ENCODE peak calls at places on chromosomes 2 and 18, in seven cellular contexts. K is HepG2, A is K562, Z is HCT116, J is GM12878, Q is SK-N-SH, E is H1. G is an unnamed sample.

GRCh38 chr2:4354678-4355077 is 651.3 kb downstream of the DCDC2C start:
- DNase-seq in A (peak), E (peak), Z (no peak), Q (peak), K (peak), J (no peak), G (peak)

GRCh38 chr2:136305517-136306192 is 187.7 kb upstream of the CXCR4 start:
- DNase-seq in Z (no peak), K (no peak), J (no peak), A (no peak), E (no peak), Q (no peak), G (no peak)

GRCh38 chr2:240987588-240987987 is 10.8 kb upstream of the SNED1 start:
- DNase-seq in A (no peak), Z (no peak), J (no peak), Q (no peak), K (no peak), E (no peak), G (no peak)

GRCh38 chr2:211930331-211930730 is 608.3 kb downstream of the ERBB4 start:
- DNase-seq in Z (no peak), Q (no peak), K (no peak), J (peak), A (no peak), E (no peak), G (peak)

GRCh38 chr2:234980476-234981187 is 28.8 kb downstream of the SH3BP4 start:
- DNase-seq in Q (no peak), E (no peak), A (no peak), Z (no peak), K (peak), J (no peak), G (peak)

GRCh38 chr2:121196132-121196848 is 88.7 kb downstream of the TFCP2L1 start:
- DNase-seq in E (no peak), J (no peak), K (no peak), A (no peak), Q (no peak), Z (no peak), G (peak)

GRCh38 chr18:49630246-49630699 is 68.4 kb downstream of the LIPG start:
- DNase-seq in A (no peak), Q (no peak), K (peak), Z (no peak), J (no peak), E (no peak), G (no peak)

GRCh38 chr2:21194147-21194546 is 70.4 kb downstream of the TDRD15 start:
- DNase-seq in Q (no peak), Z (no peak), A (no peak), E (no peak), K (no peak), J (no peak), G (no peak)

GRCh38 chr2:190451561-190452176 is 43.5 kb downstream of the MFSD6 start:
- DNase-seq in A (no peak), J (no peak), K (no peak), E (no peak), Z (no peak), Q (no peak), G (no peak)

GRCh38 chr2:237222178-237222577 is 136.5 kb downstream of the COPS8 start:
- DNase-seq in Q (no peak), Z (no peak), K (no peak), E (no peak), J (no peak), A (no peak), G (no peak)

GRCh38 chr2:30625600-30626208 is 178.7 kb downstream of the LCLAT1 start:
- DNase-seq in Z (no peak), J (no peak), Q (no peak), K (no peak), A (no peak), E (no peak), G (no peak)

GRCh38 chr2:113876503-113877387 is 13.1 kb upstream of the ACTR3 start:
- DNase-seq in K (peak), J (no peak), E (no peak), Q (no peak), A (no peak), Z (peak), G (peak)

GRCh38 chr2:29920631-29921559 is 491 bp downstream of the ALK start:
- DNase-seq in K (no peak), Q (peak), J (no peak), E (no peak), A (peak), Z (no peak), G (no peak)

GRCh38 chr2:178016612-178017011 is 56.0 kb downstream of the PDE11A start:
- DNase-seq in K (no peak), E (no peak), Q (no peak), Z (no peak), J (no peak), A (no peak), G (no peak)

GRCh38 chr18:8962192-8962772 is 140.2 kb upstream of the NDUFV2 start:
- DNase-seq in J (no peak), Z (no peak), A (no peak), K (no peak), Q (no peak), E (no peak), G (no peak)

GRCh38 chr2:71783215-71783614 is 329.9 kb downstream of the DYSF start:
- DNase-seq in K (no peak), Z (no peak), Q (no peak), J (no peak), A (no peak), E (no peak), G (no peak)

GRCh38 chr18:31185551-31185950 is 22.9 kb upstream of the DSC1 start:
- DNase-seq in K (peak), A (no peak), Z (no peak), J (no peak), E (no peak), Q (no peak), G (no peak)

GRCh38 chr2:24048662-24049484 is 668 bp upstream of the FKBP1B start:
- DNase-seq in Z (peak), A (no peak), J (no peak), E (no peak), K (no peak), Q (peak), G (no peak)

GRCh38 chr2:64212801-64213321 is 68.6 kb upstream of the PELI1 start:
- DNase-seq in K (no peak), A (peak), E (no peak), J (peak), Z (no peak), Q (no peak), G (no peak)

GRCh38 chr2:36653967-36654694 is 42.4 kb upstream of the VIT start:
- DNase-seq in Z (no peak), K (peak), E (no peak), Q (no peak), J (no peak), A (no peak), G (no peak)

GRCh38 chr18:13332874-13333273 is 114.3 kb downstream of the LDLRAD4 start:
- DNase-seq in E (no peak), Q (no peak), J (no peak), Z (no peak), A (no peak), K (no peak), G (no peak)

GRCh38 chr18:72692086-72692485 is 147.9 kb upstream of the CBLN2 start:
- DNase-seq in K (no peak), J (no peak), A (no peak), Z (no peak), Q (peak), E (peak), G (no peak)

GRCh38 chr2:53407363-53408080 is 360.1 kb upstream of the CHAC2 start:
- DNase-seq in Z (peak), A (no peak), K (no peak), J (no peak), E (no peak), Q (no peak), G (no peak)

GRCh38 chr2:62787381-62787780 is 81.9 kb downstream of the EHBP1 start:
- DNase-seq in E (no peak), A (no peak), Q (peak), Z (no peak), J (no peak), K (no peak), G (peak)

GRCh38 chr2:202221873-202222272 is 16.5 kb downstream of the SUMO1 start:
- DNase-seq in K (no peak), A (peak), Z (no peak), E (no peak), J (no peak), Q (peak), G (no peak)

GRCh38 chr2:102975996-102976636 is 214.3 kb downstream of the TMEM182 start:
- DNase-seq in K (peak), A (peak), E (peak), Q (peak), J (no peak), Z (peak), G (peak)

GRCh38 chr2:201806442-201806841 is at the start of gene CDK15:
- DNase-seq in A (no peak), E (no peak), Q (no peak), Z (no peak), J (no peak), K (no peak), G (no peak)

GRCh38 chr2:69893684-69894481 is at the start of gene SNRNP27:
- DNase-seq in J (peak), E (no peak), Z (peak), Q (peak), A (peak), K (peak), G (peak)

GRCh38 chr2:28049416-28049815 is 158.9 kb downstream of the BABAM2 start:
- DNase-seq in Q (no peak), K (no peak), E (no peak), Z (no peak), A (no peak), J (no peak), G (no peak)

GRCh38 chr2:28045676-28046351 is 155.3 kb downstream of the BABAM2 start:
- DNase-seq in K (no peak), Q (no peak), Z (no peak), A (no peak), E (no peak), J (no peak), G (no peak)

GRCh38 chr2:28052691-28053090 is 162.2 kb downstream of the BABAM2 start:
- DNase-seq in J (no peak), K (no peak), Q (no peak), A (no peak), E (no peak), Z (no peak), G (no peak)

GRCh38 chr2:28048341-28048740 is 157.8 kb downstream of the BABAM2 start:
- DNase-seq in E (no peak), Z (no peak), A (no peak), J (no peak), Q (no peak), K (no peak), G (no peak)

GRCh38 chr2:28047698-28048097 is 157.2 kb downstream of the BABAM2 start:
- DNase-seq in K (no peak), J (no peak), Q (no peak), E (no peak), Z (no peak), A (no peak), G (no peak)
- TF ChIP-seq JUND in K (no peak), J (no peak), Q (no peak), E (no peak), Z (no peak), A (no peak), G (no peak)

GRCh38 chr2:74554821-74555531 is 456 bp downstream of the DOK1 start:
- DNase-seq in Q (peak), E (no peak), K (no peak), J (no peak), A (peak), Z (no peak), G (no peak)
- TF ChIP-seq JUND in Q (no peak), E (no peak), K (no peak), J (no peak), A (no peak), Z (no peak), G (no peak)

DNA sequence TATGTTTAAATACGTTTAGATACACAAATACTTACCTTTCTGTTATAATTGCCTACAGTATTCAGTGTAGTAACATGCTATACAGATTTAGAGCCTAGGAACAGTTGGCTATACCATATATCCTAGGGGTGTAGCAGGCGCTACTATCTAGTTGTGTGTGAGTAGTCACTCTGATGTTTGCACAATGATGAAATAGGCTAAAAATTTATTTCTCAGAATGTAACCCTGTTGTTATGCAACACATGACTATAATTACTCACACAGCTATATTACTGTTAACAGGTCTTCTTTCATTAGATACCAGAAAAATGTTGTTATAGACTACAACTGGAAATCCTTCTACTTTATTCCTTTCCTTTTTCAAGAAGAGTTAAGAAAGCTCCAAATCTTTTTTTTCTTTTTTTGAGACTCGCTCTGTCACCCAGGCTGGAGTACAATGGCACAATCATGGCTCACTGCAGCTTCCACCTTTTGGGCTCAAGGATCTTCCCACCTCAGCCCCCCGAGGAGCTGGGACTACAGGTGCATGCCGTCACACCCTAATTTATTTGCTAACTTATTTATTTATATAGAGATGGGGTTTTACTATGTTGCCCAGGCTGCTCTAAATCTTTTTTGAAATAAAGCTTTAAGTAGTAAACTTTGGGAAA is 48.5 kb downstream of the C2orf74 start:
- DNase-seq in A (no peak), Z (no peak), K (peak), E (no peak), Q (no peak), J (no peak), G (no peak)
- TF ChIP-seq JUND in A (no peak), Z (no peak), K (no peak), E (no peak), Q (no peak), J (no peak), G (no peak)

GRCh38 chr2:215283221-215283620 is 28.6 kb upstream of the ATIC start:
- DNase-seq in K (no peak), A (no peak), J (no peak), E (no peak), Z (no peak), Q (no peak), G (no peak)
- TF ChIP-seq JUND in K (no peak), A (no peak), J (no peak), E (no peak), Z (no peak), Q (no peak), G (no peak)

G was measured in T47D.